ENCODE peak calls at places on chromosomes 11 and 22, in four cellular contexts. One of them, this sample, is unnamed.

GRCh38 chr11:84847842-84848241 is 779.3 kb downstream of the DLG2 start:
- DNase-seq in HepG2: no peak
- DNase-seq in K562: no peak
- DNase-seq in GM12878: no peak
- DNase-seq in this sample: no peak

GRCh38 chr11:93236741-93237675 is 39.2 kb upstream of the SLC36A4 start:
- DNase-seq in GM12878: no peak
- DNase-seq in K562: peak; percentile 55
- DNase-seq in HepG2: peak; percentile 55
- DNase-seq in this sample: peak; percentile 7

GRCh38 chr11:33000181-33000580 is 15.5 kb upstream of the DEPDC7 start:
- DNase-seq in GM12878: no peak
- DNase-seq in K562: no peak
- DNase-seq in HepG2: no peak
- DNase-seq in this sample: no peak

GRCh38 chr11:41309716-41310115 is 149.7 kb downstream of the LRRC4C start:
- DNase-seq in GM12878: no peak
- DNase-seq in HepG2: no peak
- DNase-seq in K562: no peak
- DNase-seq in this sample: no peak

GRCh38 chr11:75534291-75535038 is 8.7 kb upstream of the GDPD5 start:
- DNase-seq in K562: peak; percentile 97
- DNase-seq in GM12878: no peak
- DNase-seq in HepG2: no peak
- DNase-seq in this sample: no peak

GRCh38 chr22:22816766-22817410 is 70.7 kb upstream of the IGLL5 start:
- DNase-seq in K562: no peak
- DNase-seq in HepG2: no peak
- DNase-seq in GM12878: no peak
- DNase-seq in this sample: no peak

GRCh38 chr22:24836282-24836681 is 30.3 kb downstream of the SGSM1 start:
- DNase-seq in GM12878: no peak
- DNase-seq in K562: no peak
- DNase-seq in HepG2: no peak
- DNase-seq in this sample: no peak

GRCh38 chr11:10257478-10257877 is 36.5 kb downstream of the SBF2 start:
- DNase-seq in HepG2: no peak
- DNase-seq in GM12878: no peak
- DNase-seq in K562: no peak
- DNase-seq in this sample: no peak

GRCh38 chr22:43004362-43005035 is 10.4 kb downstream of the PACSIN2 start:
- DNase-seq in HepG2: peak; percentile 58
- DNase-seq in K562: no peak
- DNase-seq in GM12878: no peak
- DNase-seq in this sample: peak; percentile 35

GRCh38 chr11:89021339-89021738 is 44.4 kb downstream of the GRM5 start:
- DNase-seq in GM12878: no peak
- DNase-seq in K562: no peak
- DNase-seq in HepG2: no peak
- DNase-seq in this sample: no peak

GRCh38 chr11:13859986-13860385 is 102.5 kb upstream of the SPON1 start:
- DNase-seq in K562: no peak
- DNase-seq in GM12878: no peak
- DNase-seq in HepG2: no peak
- DNase-seq in this sample: no peak

GRCh38 chr11:15923169-15923568 is 433.2 kb downstream of the SOX6 start:
- DNase-seq in HepG2: no peak
- DNase-seq in K562: peak; percentile 42
- DNase-seq in GM12878: no peak
- DNase-seq in this sample: no peak

GRCh38 chr11:113549611-113550061 is 74.4 kb upstream of the DRD2 start:
- DNase-seq in K562: peak; percentile 38
- DNase-seq in GM12878: no peak
- DNase-seq in HepG2: no peak
- DNase-seq in this sample: no peak

GRCh38 chr11:125299061-125299616 is 134.6 kb downstream of the PKNOX2 start:
- DNase-seq in GM12878: no peak
- DNase-seq in HepG2: no peak
- DNase-seq in K562: no peak
- DNase-seq in this sample: no peak

GRCh38 chr11:13135385-13136271 is 126.5 kb downstream of the RASSF10 start:
- DNase-seq in GM12878: no peak
- DNase-seq in HepG2: peak; percentile 96
- DNase-seq in K562: peak; percentile 41
- DNase-seq in this sample: peak; percentile 24

GRCh38 chr11:132035736-132036135 is 665.3 kb downstream of the NTM start:
- DNase-seq in GM12878: no peak
- DNase-seq in K562: no peak
- DNase-seq in HepG2: no peak
- DNase-seq in this sample: no peak

GRCh38 chr11:83681045-83681781 is 395.0 kb upstream of the CCDC90B start:
- DNase-seq in K562: no peak
- DNase-seq in GM12878: no peak
- DNase-seq in HepG2: no peak
- DNase-seq in this sample: no peak

GRCh38 chr22:27331526-27332281 is 469.9 kb downstream of the MN1 start:
- DNase-seq in K562: no peak
- DNase-seq in GM12878: no peak
- DNase-seq in HepG2: peak; percentile 6
- DNase-seq in this sample: peak; percentile 66

GRCh38 chr11:103682318-103683184 is 353.9 kb upstream of the DDI1 start:
- DNase-seq in HepG2: peak; percentile 67
- DNase-seq in GM12878: peak; percentile 26
- DNase-seq in K562: peak; percentile 9
- DNase-seq in this sample: peak; percentile 82

GRCh38 chr11:6251120-6251733 is 8.4 kb upstream of the CCKBR start:
- DNase-seq in HepG2: peak; percentile 59
- DNase-seq in K562: peak; percentile 75
- DNase-seq in GM12878: no peak
- DNase-seq in this sample: peak; percentile 82

GRCh38 chr22:40782521-40782920 is 36.6 kb downstream of the SLC25A17 start:
- DNase-seq in HepG2: no peak
- DNase-seq in K562: no peak
- DNase-seq in GM12878: no peak
- DNase-seq in this sample: no peak

GRCh38 chr11:82191690-82192089 is 542.0 kb downstream of the FAM181B start:
- DNase-seq in K562: no peak
- DNase-seq in HepG2: no peak
- DNase-seq in GM12878: no peak
- DNase-seq in this sample: no peak
- TF ChIP-seq CHD2 in K562: no peak
- TF ChIP-seq CHD2 in HepG2: no peak
- TF ChIP-seq CHD2 in GM12878: no peak
- TF ChIP-seq CHD2 in this sample: no peak

DNA sequence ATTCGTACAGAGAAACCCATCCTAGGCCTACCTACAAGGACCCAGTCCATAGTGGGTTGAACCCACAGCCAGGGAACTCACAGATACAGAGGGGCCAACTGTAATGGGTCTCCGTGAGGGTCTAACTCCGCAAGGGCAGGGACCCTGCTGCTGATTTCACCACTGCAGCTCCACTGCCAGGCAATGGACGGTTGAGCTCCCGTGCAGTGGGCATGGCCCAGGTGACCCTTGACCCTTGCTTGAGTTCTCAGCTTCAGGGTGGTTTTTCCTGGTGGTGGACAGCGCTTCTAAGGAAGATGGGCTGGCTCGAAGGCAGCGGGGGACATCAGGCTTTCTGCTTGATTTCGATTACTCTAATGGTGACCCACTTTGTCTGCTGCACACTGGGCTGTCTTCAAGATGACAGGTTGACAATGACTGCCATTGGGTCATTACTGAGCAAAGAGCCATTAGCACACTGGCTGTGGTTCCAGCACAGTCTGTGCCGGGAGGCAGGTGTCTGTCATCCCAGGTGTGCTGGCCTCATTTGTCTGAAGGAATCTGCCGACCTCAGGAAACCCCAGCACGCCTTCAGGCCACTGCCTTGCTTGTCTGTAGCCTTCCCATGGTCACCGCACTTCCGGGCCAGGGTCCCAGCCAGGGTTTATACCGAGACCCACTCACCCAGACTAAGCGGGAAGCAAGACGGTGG is 3.7 kb upstream of the GAL start:
- DNase-seq in K562: no peak
- DNase-seq in GM12878: no peak
- DNase-seq in HepG2: no peak
- DNase-seq in this sample: no peak
- TF ChIP-seq EP300 in K562: no peak
- TF ChIP-seq EP300 in GM12878: no peak
- TF ChIP-seq EP300 in HepG2: no peak
- TF ChIP-seq EP300 in this sample: no peak

GRCh38 chr11:49851971-49852389 is 100.2 kb upstream of the OR4C13 start:
- DNase-seq in HepG2: no peak
- DNase-seq in GM12878: no peak
- DNase-seq in K562: no peak
- DNase-seq in this sample: no peak
- TF ChIP-seq MYC in HepG2: no peak
- TF ChIP-seq MYC in GM12878: no peak
- TF ChIP-seq MYC in K562: no peak
- TF ChIP-seq MYC in this sample: no peak

DNA sequence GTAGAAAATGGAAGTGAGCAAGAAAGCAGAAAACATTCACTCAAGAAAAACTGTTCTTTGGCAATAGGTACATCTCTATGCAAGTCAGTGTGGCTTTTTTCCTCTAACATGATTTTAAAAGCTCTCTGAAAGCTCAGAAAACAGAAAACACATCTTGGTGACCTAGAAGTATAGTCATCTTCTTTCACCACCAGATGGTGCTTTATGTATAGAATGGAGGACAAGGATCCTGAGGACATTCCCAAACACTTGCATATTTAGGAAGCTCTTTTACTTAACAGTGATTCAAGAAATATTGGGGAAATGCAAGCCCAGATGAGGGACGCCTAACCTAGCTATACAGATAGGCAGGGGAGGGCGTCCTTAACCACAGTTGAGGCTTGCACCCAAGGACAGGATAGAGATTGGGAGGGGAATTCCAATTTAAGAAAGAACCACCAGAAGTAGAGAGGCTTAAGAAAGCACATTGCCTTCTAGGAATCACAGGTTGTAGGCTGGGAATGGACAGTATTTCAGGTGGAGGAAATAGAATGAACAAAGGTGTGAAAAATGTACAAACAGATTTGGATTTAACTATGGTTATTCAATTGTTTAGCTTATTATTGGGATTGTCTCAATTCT is 13.8 kb upstream of the CCDC81 start:
- DNase-seq in GM12878: no peak
- DNase-seq in HepG2: peak; percentile 6
- DNase-seq in K562: peak; percentile 13
- DNase-seq in this sample: peak; percentile 61
- TF ChIP-seq CHD2 in GM12878: no peak
- TF ChIP-seq CHD2 in HepG2: no peak
- TF ChIP-seq CHD2 in K562: no peak
- TF ChIP-seq CHD2 in this sample: no peak

GRCh38 chr22:38230916-38231315 is 29.1 kb downstream of the MAFF start:
- DNase-seq in K562: no peak
- DNase-seq in GM12878: no peak
- DNase-seq in HepG2: no peak
- DNase-seq in this sample: no peak

GRCh38 chr22:38230108-38230825 is 28.5 kb downstream of the MAFF start:
- DNase-seq in K562: peak; percentile 22
- DNase-seq in HepG2: peak; percentile 20
- DNase-seq in GM12878: no peak
- DNase-seq in this sample: peak; percentile 60

GRCh38 chr22:38226853-38227649 is 25.3 kb downstream of the MAFF start:
- DNase-seq in GM12878: no peak
- DNase-seq in K562: no peak
- DNase-seq in HepG2: no peak
- DNase-seq in this sample: no peak

GRCh38 chr22:38228326-38228872 is 26.6 kb downstream of the MAFF start:
- DNase-seq in K562: no peak
- DNase-seq in GM12878: no peak
- DNase-seq in HepG2: no peak
- DNase-seq in this sample: no peak

DNA sequence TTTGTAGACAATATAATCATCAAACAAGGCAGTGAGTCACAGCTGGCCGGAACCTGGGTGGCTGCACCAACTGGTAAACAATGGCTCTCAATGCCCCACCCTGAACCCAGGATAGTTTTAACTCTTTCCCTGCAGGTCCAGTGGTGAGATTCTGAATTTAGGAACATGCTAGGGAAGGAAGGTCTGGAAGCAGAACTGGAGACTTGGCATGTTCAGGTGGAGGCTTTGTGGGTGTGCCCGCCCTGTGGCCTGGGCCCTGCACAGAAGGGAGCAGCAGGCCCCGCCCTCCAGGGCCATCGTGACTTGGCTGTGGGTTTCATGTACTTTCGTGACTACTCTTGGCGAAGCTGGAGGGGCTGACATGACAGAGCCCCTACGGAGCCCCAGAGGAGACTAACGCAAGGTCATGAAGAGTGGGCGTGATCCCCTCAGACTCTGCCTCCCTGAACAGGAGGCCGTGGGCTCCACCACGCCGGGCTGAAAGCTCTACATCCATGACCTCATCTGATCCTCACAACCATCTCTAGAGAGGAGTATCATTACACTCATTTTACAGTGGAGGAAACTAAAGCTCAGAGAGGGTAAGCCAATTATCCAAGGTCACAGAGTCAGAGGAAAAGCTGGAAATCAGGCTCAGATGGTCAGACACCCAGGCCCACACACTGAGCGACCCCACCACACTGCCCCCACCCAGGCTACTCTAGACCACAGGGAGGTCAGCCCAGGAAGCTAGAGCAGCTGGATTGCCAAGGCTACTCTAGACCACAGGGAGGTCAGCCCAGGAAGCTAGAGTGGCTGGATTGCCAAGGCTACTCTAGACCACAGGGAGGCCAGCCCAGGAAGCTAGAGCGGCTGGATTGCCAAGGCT is 27.3 kb downstream of the MAFF start:
- DNase-seq in K562: no peak
- DNase-seq in HepG2: peak; percentile 54
- DNase-seq in GM12878: no peak
- DNase-seq in this sample: peak; percentile 75
- TF ChIP-seq EP300 in K562: no peak
- TF ChIP-seq EP300 in HepG2: no peak
- TF ChIP-seq EP300 in GM12878: no peak
- TF ChIP-seq EP300 in this sample: no peak

DNA sequence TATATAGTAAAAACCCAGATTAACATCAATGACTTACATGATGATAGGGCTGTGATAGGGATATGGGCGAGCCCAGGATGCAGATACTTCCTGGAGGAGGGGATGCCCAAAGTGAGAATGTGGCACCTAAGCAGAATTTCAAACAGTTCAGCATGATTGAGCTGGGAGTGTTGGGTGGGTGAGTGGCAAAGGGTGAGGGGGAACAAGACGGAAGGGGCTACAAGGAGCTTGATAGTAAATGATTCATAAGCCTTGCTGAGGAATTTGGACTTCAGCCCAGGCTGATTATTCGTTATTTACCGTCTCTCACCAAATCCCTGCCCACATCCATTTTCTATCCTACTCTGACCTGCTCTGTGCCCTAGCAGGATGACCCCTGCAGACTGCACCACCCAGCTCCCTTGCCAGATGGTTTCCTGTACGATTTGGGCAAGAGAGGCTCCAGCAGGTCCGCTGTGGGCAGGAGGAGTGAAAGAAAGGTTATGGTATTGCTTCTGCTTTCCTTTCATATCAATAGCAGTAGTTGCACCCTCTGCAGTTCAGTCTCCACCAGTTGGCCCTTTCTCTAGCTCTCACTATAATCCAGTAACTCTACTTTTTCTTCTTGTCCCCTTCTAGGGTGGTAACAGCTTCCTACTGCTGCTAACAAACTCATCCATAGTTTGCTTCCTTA is 30.3 kb upstream of the SIK2 start:
- DNase-seq in HepG2: peak; percentile 56
- DNase-seq in GM12878: no peak
- DNase-seq in K562: no peak
- DNase-seq in this sample: no peak
- TF ChIP-seq MYC in HepG2: no peak
- TF ChIP-seq MYC in GM12878: no peak
- TF ChIP-seq MYC in K562: no peak
- TF ChIP-seq MYC in this sample: no peak